ENCODE peak calls at places on chromosomes 11 and 22, in seven cellular contexts. L is tibial artery; Q is neural crest cell; N is aorta; C is AML-193; A is activated T-helper 1 cell treated with Interleukin-2 at 50 U/mL for 16 hours; M is stimulated activated CD4-positive, alpha-beta T cell treated with anti-CD3 and anti-CD28 coated beads, Interleukin-2, amount 100 ng/mL, for 24 hours. I is an unnamed sample.

GRCh38 chr11:65415499-65416340 is 6.9 kb upstream of the NEAT1 start:
- DNase-seq in L (peak; percentile 68), C (no peak), A (no peak), M (no peak), N (peak; percentile 69), Q (no peak), I (no peak)

GRCh38 chr11:12271826-12272366 is 105.5 kb upstream of the PARVA start:
- DNase-seq in C (no peak), A (no peak), M (no peak), N (no peak), Q (no peak), L (peak; percentile 35), I (no peak)

GRCh38 chr22:50209893-50210292 is 9.1 kb downstream of the SELENOO start:
- DNase-seq in Q (peak; percentile 71), C (peak; percentile 61), M (peak; percentile 78), L (no peak), N (peak; percentile 88), A (peak; percentile 45), I (peak; percentile 53)

GRCh38 chr11:111514216-111515031 is at the start of gene HOATZ:
- DNase-seq in N (no peak), Q (peak; percentile 46), M (peak; percentile 28), L (no peak), C (no peak), A (no peak), I (no peak)

GRCh38 chr11:35136311-35136710 is 2.7 kb upstream of the CD44 start:
- DNase-seq in M (no peak), A (no peak), Q (no peak), N (no peak), C (no peak), L (no peak), I (no peak)

GRCh38 chr11:79097279-79097875 is 343.5 kb downstream of the TENM4 start:
- DNase-seq in A (no peak), Q (no peak), L (no peak), N (peak; percentile 58), C (no peak), M (no peak), I (no peak)

GRCh38 chr22:46592390-46592872 is 27.8 kb upstream of the GRAMD4 start:
- DNase-seq in A (no peak), L (peak; percentile 76), C (peak; percentile 12), Q (no peak), M (peak; percentile 69), N (peak; percentile 78), I (no peak)

GRCh38 chr22:31350410-31350863 is 4.3 kb upstream of the PATZ1 start:
- DNase-seq in L (no peak), Q (no peak), N (no peak), M (no peak), A (no peak), C (no peak), I (no peak)

GRCh38 chr11:10899542-10899830 is 41.6 kb upstream of the ZBED5 start:
- DNase-seq in A (no peak), Q (no peak), C (no peak), N (peak; percentile 82), M (peak; percentile 25), L (peak; percentile 75), I (peak; percentile 30)

GRCh38 chr11:96154802-96155520 is 188.0 kb downstream of the MAML2 start:
- DNase-seq in M (no peak), Q (no peak), C (no peak), A (no peak), L (peak; percentile 71), N (no peak), I (no peak)

GRCh38 chr11:58616594-58616993 is 5.9 kb upstream of the CNTF start:
- DNase-seq in C (no peak), L (no peak), N (no peak), M (no peak), Q (no peak), A (no peak), I (no peak)

GRCh38 chr22:47084226-47084625 is 321.8 kb downstream of the TBC1D22A start:
- DNase-seq in N (no peak), M (no peak), L (peak; percentile 47), Q (no peak), A (no peak), C (no peak), I (no peak)

GRCh38 chr11:23723861-23724260 is 773.0 kb upstream of the LUZP2 start:
- DNase-seq in A (no peak), Q (no peak), C (no peak), L (no peak), N (no peak), M (no peak), I (no peak)

GRCh38 chr11:69409812-69410645 is 71.4 kb upstream of the LINC01488 start:
- DNase-seq in A (no peak), C (no peak), M (no peak), N (peak; percentile 44), L (no peak), Q (no peak), I (no peak)

GRCh38 chr22:25067851-25068421 is 115.4 kb downstream of the KIAA1671 start:
- DNase-seq in L (peak; percentile 93), M (peak; percentile 68), A (peak; percentile 84), C (no peak), Q (no peak), N (peak; percentile 90), I (no peak)

GRCh38 chr11:69656536-69657455 is 15.8 kb downstream of the CCND1 start:
- DNase-seq in Q (no peak), C (no peak), A (no peak), L (peak; percentile 48), N (peak; percentile 52), M (no peak), I (no peak)

GRCh38 chr11:76153609-76153949 is 52.7 kb downstream of the WNT11 start:
- DNase-seq in Q (peak; percentile 23), N (peak; percentile 68), C (no peak), A (no peak), L (no peak), M (no peak), I (no peak)

I was measured in WERI-Rb-1.